ENCODE peak calls at places on chromosomes 2 and 18, in six cellular contexts. Q is substantia nigra, N is neural progenitor cell, D is endodermal cell, F is mesendoderm, E is psoas muscle. R is an unnamed sample.

GRCh38 chr2:61763605-61764034 is 90.2 kb downstream of the FAM161A start:
- DNase-seq in E (peak; percentile 85), D (no peak), Q (peak; percentile 68), F (no peak), N (peak; percentile 82), R (peak; percentile 89)

GRCh38 chr2:206692971-206693370 is 25.2 kb downstream of the DYTN start:
- DNase-seq in F (no peak), Q (no peak), E (no peak), N (no peak), D (no peak), R (no peak)

GRCh38 chr2:230203110-230203676 is 16.6 kb downstream of the SP110 start:
- DNase-seq in F (no peak), Q (no peak), N (no peak), E (no peak), D (no peak), R (no peak)

GRCh38 chr18:6757966-6758365 is 28.4 kb downstream of the ARHGAP28 start:
- DNase-seq in Q (no peak), F (peak; percentile 59), N (no peak), E (no peak), D (no peak), R (no peak)

GRCh38 chr2:117523267-117523666 is 291.2 kb upstream of the DDX18 start:
- DNase-seq in N (no peak), E (peak; percentile 16), F (no peak), D (no peak), Q (no peak), R (no peak)

GRCh38 chr18:42706618-42707017 is 408.9 kb downstream of the RIT2 start:
- DNase-seq in N (peak; percentile 48), E (no peak), D (peak; percentile 58), F (peak; percentile 45), Q (no peak), R (no peak)

GRCh38 chr2:237457388-237457941 is 29.6 kb upstream of the MLPH start:
- DNase-seq in Q (no peak), F (no peak), D (no peak), N (no peak), E (no peak), R (no peak)

GRCh38 chr2:240974771-240975572 is 23.4 kb upstream of the SNED1 start:
- DNase-seq in N (no peak), E (peak; percentile 11), Q (no peak), D (no peak), F (no peak), R (no peak)

GRCh38 chr18:24992491-24992890 is 359.5 kb downstream of the ZNF521 start:
- DNase-seq in Q (no peak), D (no peak), F (no peak), N (no peak), E (no peak), R (no peak)

GRCh38 chr2:38583994-38584393 is 18.7 kb downstream of the HNRNPLL start:
- DNase-seq in N (no peak), D (no peak), E (no peak), Q (no peak), F (no peak), R (no peak)

GRCh38 chr2:196059491-196059960 is 9.1 kb downstream of the DNAH7 start:
- DNase-seq in F (peak; percentile 81), E (no peak), N (no peak), D (peak; percentile 85), Q (no peak), R (no peak)

GRCh38 chr18:37742436-37742835 is 176.8 kb upstream of the CELF4 start:
- DNase-seq in E (no peak), Q (no peak), N (peak; percentile 81), D (peak; percentile 70), F (peak; percentile 63), R (no peak)

GRCh38 chr2:409523-409922 is 121.6 kb upstream of the ALKAL2 start:
- DNase-seq in Q (no peak), F (no peak), N (no peak), D (peak; percentile 3), E (no peak), R (no peak)

GRCh38 chr18:72878561-72878960 is 10.8 kb upstream of the NETO1 start:
- DNase-seq in D (no peak), Q (no peak), N (peak; percentile 27), E (no peak), F (no peak), R (no peak)

GRCh38 chr18:37381554-37381953 is 184.0 kb downstream of the CELF4 start:
- DNase-seq in E (no peak), N (no peak), Q (no peak), F (peak; percentile 61), D (peak; percentile 83), R (no peak)

GRCh38 chr18:77765468-77765867 is 515.8 kb downstream of the GALR1 start:
- DNase-seq in F (peak; percentile 56), E (no peak), Q (peak; percentile 30), N (peak; percentile 81), D (peak; percentile 85), R (no peak)

GRCh38 chr2:44582363-44583008 is 220.7 kb downstream of the CAMKMT start:
- DNase-seq in N (no peak), Q (no peak), F (no peak), D (no peak), E (no peak), R (no peak)

GRCh38 chr18:48006415-48007175 is 76.1 kb upstream of the SMAD2 start:
- DNase-seq in E (no peak), D (no peak), F (no peak), N (no peak), Q (no peak), R (no peak)

GRCh38 chr2:144332356-144333143 is 187.4 kb downstream of the ZEB2 start:
- DNase-seq in D (peak; percentile 94), F (peak; percentile 94), Q (peak; percentile 81), E (peak; percentile 89), N (peak; percentile 96), R (no peak)

GRCh38 chr2:129152514-129152913 is 827.0 kb upstream of the RAB6C start:
- DNase-seq in E (no peak), D (no peak), F (no peak), N (no peak), Q (no peak), R (no peak)
- H3K27ac ChIP-seq in E (no peak overlapping the region), D (no peak overlapping the region), F (no peak overlapping the region), N (no peak overlapping the region), Q (no peak overlapping the region), R (no peak overlapping the region)

GRCh38 chr2:11023326-11024009 is 111.7 kb downstream of the KCNF1 start:
- DNase-seq in N (no peak), Q (no peak), E (no peak), F (no peak), D (no peak), R (peak; percentile 52)

GRCh38 chr2:11024687-11025086 is 113.0 kb downstream of the KCNF1 start:
- DNase-seq in E (no peak), Q (no peak), N (no peak), D (peak; percentile 7), F (no peak), R (no peak)

GRCh38 chr2:11024010-11024615 is 112.4 kb downstream of the KCNF1 start:
- DNase-seq in F (no peak), E (no peak), N (no peak), Q (no peak), D (peak; percentile 49), R (peak; percentile 74)

GRCh38 chr2:11022064-11022463 is 110.3 kb downstream of the KCNF1 start:
- DNase-seq in D (peak; percentile 69), Q (no peak), F (peak; percentile 42), N (no peak), E (no peak), R (peak; percentile 64)

GRCh38 chr2:11022874-11023273 is 111.1 kb downstream of the KCNF1 start:
- DNase-seq in E (no peak), D (peak; percentile 43), Q (no peak), F (peak; percentile 22), N (no peak), R (peak; percentile 79)
- H3K27ac ChIP-seq in E (no peak overlapping the region), D (no peak overlapping the region), Q (no peak overlapping the region), F (no peak overlapping the region), N (no peak overlapping the region), R (no peak overlapping the region)

DNA sequence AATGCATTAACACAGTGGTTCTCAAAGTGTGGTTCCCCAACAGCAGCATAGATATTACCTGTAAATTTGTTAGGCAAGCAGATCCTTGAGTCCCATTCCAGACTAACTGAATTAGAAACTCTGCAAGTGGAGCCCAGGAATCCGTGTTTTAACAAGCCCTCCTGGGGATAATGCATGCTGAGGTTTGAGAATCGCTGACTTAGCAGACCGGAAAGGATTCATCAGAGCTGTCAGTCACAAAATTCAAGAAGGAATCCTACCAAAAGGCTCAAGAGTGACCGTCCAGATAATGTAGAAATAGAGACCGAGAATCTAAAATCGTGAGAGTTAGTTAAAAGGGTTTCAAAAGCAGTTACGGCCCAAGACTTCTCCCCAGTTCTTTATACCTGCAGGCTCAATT is 66.9 kb downstream of the LOXHD1 start:
- DNase-seq in N (peak; percentile 18), F (no peak), Q (no peak), D (no peak), E (no peak), R (no peak)
- H3K27ac ChIP-seq in N (no peak overlapping the region), F (no peak overlapping the region), Q (no peak overlapping the region), D (no peak overlapping the region), E (no peak overlapping the region), R (no peak overlapping the region)

GRCh38 chr2:129722306-129723020 is 257.0 kb upstream of the RAB6C start:
- DNase-seq in Q (no peak), F (peak; percentile 88), D (peak; percentile 84), N (no peak), E (no peak), R (no peak)

GRCh38 chr2:129719335-129719734 is 260.1 kb upstream of the RAB6C start:
- DNase-seq in N (no peak), F (no peak), Q (no peak), D (no peak), E (no peak), R (no peak)

GRCh38 chr2:129720360-129720759 is 259.1 kb upstream of the RAB6C start:
- DNase-seq in E (no peak), N (no peak), F (no peak), D (no peak), Q (no peak), R (no peak)

GRCh38 chr2:129721841-129722240 is 257.6 kb upstream of the RAB6C start:
- DNase-seq in E (no peak), F (no peak), Q (no peak), D (no peak), N (no peak), R (no peak)

GRCh38 chr2:129720761-129721160 is 258.7 kb upstream of the RAB6C start:
- DNase-seq in Q (no peak), D (no peak), E (no peak), N (no peak), F (no peak), R (no peak)
- H3K27ac ChIP-seq in Q (no peak overlapping the region), D (no peak overlapping the region), E (no peak overlapping the region), N (no peak overlapping the region), F (no peak overlapping the region), R (no peak overlapping the region)